ENCODE peak calls at places on chromosomes 7 and 10, in seven cellular contexts. T is PC-9, H is Peyer's patch, I is progenitor cell of endocrine pancreas, L is RWPE1, J is fibroblast of lung, V is upper lobe of right lung. C is an unnamed sample.

GRCh38 chr7:91869661-91870060 is 10.8 kb downstream of the MTERF1 start:
- DNase-seq in L (no peak), J (no peak), H (no peak), T (no peak), V (no peak), I (no peak), C (no peak)

GRCh38 chr7:55255501-55256445 is 109.4 kb upstream of the LANCL2 start:
- DNase-seq in T (peak), H (peak), I (peak), V (peak), J (peak), L (peak), C (no peak)

GRCh38 chr10:133390597-133391248 is 3.2 kb upstream of the MTG1 start:
- DNase-seq in I (no peak), V (peak), L (no peak), H (peak), T (no peak), J (no peak), C (no peak)

GRCh38 chr10:22344204-22344603 is 1.1 kb upstream of the SPAG6 start:
- DNase-seq in I (no peak), T (no peak), V (no peak), H (no peak), L (no peak), J (no peak), C (no peak)

GRCh38 chr7:144873316-144873845 is 37.5 kb upstream of the TPK1 start:
- DNase-seq in H (no peak), J (no peak), I (no peak), T (no peak), V (no peak), L (no peak), C (no peak)

GRCh38 chr10:125199261-125199660 is 38.9 kb upstream of the CTBP2 start:
- DNase-seq in J (no peak), L (no peak), T (no peak), V (no peak), H (no peak), I (no peak), C (no peak)

GRCh38 chr10:35400600-35401268 is 64.4 kb downstream of the CCNY start:
- DNase-seq in H (no peak), I (no peak), T (no peak), J (no peak), V (no peak), L (no peak), C (no peak)

GRCh38 chr7:102415685-102416225 is 17.6 kb upstream of the ORAI2 start:
- DNase-seq in V (no peak), J (no peak), L (no peak), T (no peak), H (peak), I (no peak), C (no peak)

GRCh38 chr10:93599778-93600177 is 1.3 kb downstream of the RBP4 start:
- DNase-seq in L (no peak), H (no peak), V (no peak), I (no peak), J (no peak), T (no peak), C (no peak)

GRCh38 chr7:30927040-30927439 is 15.4 kb downstream of the AQP1 start:
- DNase-seq in L (no peak), I (no peak), V (peak), H (peak), T (no peak), J (no peak), C (peak)

GRCh38 chr7:18770154-18770807 is 274.7 kb downstream of the HDAC9 start:
- DNase-seq in T (no peak), I (no peak), H (no peak), J (peak), L (peak), V (no peak), C (no peak)

GRCh38 chr7:126667742-126668366 is 584.9 kb downstream of the GRM8 start:
- DNase-seq in H (no peak), V (no peak), J (no peak), T (peak), I (no peak), L (no peak), C (no peak)

GRCh38 chr10:42935466-42935865 is 141.4 kb upstream of the RET start:
- DNase-seq in L (no peak), H (no peak), I (no peak), T (no peak), V (no peak), J (no peak), C (no peak)

GRCh38 chr7:98456851-98457250 is 56.0 kb upstream of the BAIAP2L1 start:
- DNase-seq in H (no peak), V (no peak), L (no peak), J (no peak), T (no peak), I (no peak), C (no peak)

GRCh38 chr10:26437637-26438461 is at the start of gene APBB1IP:
- DNase-seq in H (peak), V (peak), I (no peak), J (peak), L (no peak), T (no peak), C (no peak)

GRCh38 chr7:97733276-97734206 is 1.7 kb downstream of the TAC1 start:
- DNase-seq in I (no peak), L (no peak), V (no peak), J (no peak), T (no peak), H (no peak), C (no peak)

GRCh38 chr10:105252908-105253307 is 611.8 kb downstream of the SORCS3 start:
- DNase-seq in I (no peak), H (no peak), T (no peak), V (no peak), L (no peak), J (no peak), C (no peak)

GRCh38 chr7:4825081-4825480 is 36.7 kb downstream of the PAPOLB start:
- DNase-seq in T (no peak), H (no peak), J (no peak), L (no peak), V (no peak), I (no peak), C (peak)

GRCh38 chr10:72322280-72323058 is 32.2 kb downstream of the DNAJB12 start:
- DNase-seq in H (no peak), V (no peak), J (peak), I (no peak), L (peak), T (peak), C (no peak)

GRCh38 chr10:72802291-72803118 is 91.0 kb upstream of the OIT3 start:
- DNase-seq in J (peak), V (no peak), H (no peak), L (peak), T (no peak), I (no peak), C (no peak)

GRCh38 chr10:95183451-95184230 is 10.4 kb upstream of the ACSM6 start:
- DNase-seq in J (peak), L (peak), H (peak), I (peak), V (peak), T (no peak), C (peak)

GRCh38 chr7:23470290-23471089 is at the start of gene IGF2BP3:
- DNase-seq in H (no peak), J (peak), L (peak), V (no peak), T (peak), I (peak), C (no peak)

GRCh38 chr10:7260912-7261700 is 149.7 kb downstream of the SFMBT2 start:
- DNase-seq in T (no peak), I (no peak), H (no peak), V (no peak), L (peak), J (peak), C (no peak)

GRCh38 chr10:119395287-119396007 is 147.1 kb downstream of the RGS10 start:
- DNase-seq in V (no peak), I (no peak), H (peak), J (peak), L (no peak), T (no peak), C (no peak)

GRCh38 chr7:123485187-123485586 is 49.2 kb downstream of the IQUB start:
- DNase-seq in H (no peak), J (no peak), L (no peak), I (no peak), T (no peak), V (no peak), C (no peak)

GRCh38 chr10:122233857-122234348 is 37.2 kb upstream of the BTBD16 start:
- DNase-seq in J (no peak), L (no peak), T (no peak), V (no peak), H (no peak), I (no peak), C (no peak)

GRCh38 chr7:80532153-80532552 is 20.3 kb upstream of the GNAT3 start:
- DNase-seq in H (no peak), I (no peak), L (no peak), T (no peak), J (no peak), V (no peak), C (no peak)

GRCh38 chr10:73497623-73498022 is 1.8 kb upstream of the PPP3CB start:
- DNase-seq in J (no peak), V (no peak), L (no peak), T (no peak), H (no peak), I (no peak), C (no peak)

GRCh38 chr10:31318382-31318853 is 598 bp upstream of the ZEB1 start:
- DNase-seq in T (no peak), L (peak), I (no peak), V (no peak), J (peak), H (no peak), C (no peak)

GRCh38 chr10:131982185-131982756 is 548 bp upstream of the BNIP3 start:
- DNase-seq in J (no peak), L (no peak), V (no peak), I (no peak), H (no peak), T (no peak), C (no peak)

GRCh38 chr7:155864991-155865690 is 52.9 kb upstream of the SHH start:
- DNase-seq in J (no peak), L (no peak), I (no peak), V (no peak), T (no peak), H (no peak), C (peak)

GRCh38 chr10:90862908-90863514 is 5.2 kb upstream of the HTR7 start:
- DNase-seq in T (no peak), J (peak), I (no peak), L (peak), H (no peak), V (no peak), C (no peak)

GRCh38 chr7:35869810-35870209 is 69.0 kb downstream of the SEPTIN7 start:
- DNase-seq in T (no peak), V (no peak), J (peak), H (no peak), L (no peak), I (no peak), C (no peak)

GRCh38 chr10:56481521-56482091 is 120.5 kb upstream of the ZWINT start:
- DNase-seq in H (no peak), V (no peak), J (no peak), T (no peak), L (no peak), I (no peak), C (no peak)

GRCh38 chr7:156456032-156456431 is 184.5 kb upstream of the RNF32 start:
- DNase-seq in V (no peak), L (no peak), T (no peak), J (no peak), H (no peak), I (no peak), C (no peak)

GRCh38 chr10:11879387-11880168 is 56.4 kb downstream of the PROSER2 start:
- DNase-seq in J (no peak), I (no peak), T (no peak), H (no peak), V (no peak), L (no peak), C (no peak)

GRCh38 chr10:5199398-5199797 is 2.8 kb downstream of the AKR1C4 start:
- DNase-seq in H (no peak), L (no peak), J (no peak), T (no peak), V (no peak), I (no peak), C (no peak)

GRCh38 chr10:85790155-85790789 is 576.3 kb downstream of the GRID1 start:
- DNase-seq in V (no peak), L (no peak), H (no peak), I (no peak), T (no peak), J (no peak), C (peak)
- TF ChIP-seq CTCF in V (no peak), L (no peak), H (no peak), I (no peak), T (no peak), J (no peak), C (no peak)

GRCh38 chr7:44348300-44348699 is 22.9 kb upstream of the CAMK2B start:
- DNase-seq in I (no peak), J (no peak), H (no peak), L (no peak), V (no peak), T (no peak), C (no peak)
- TF ChIP-seq CTCF in I (peak), J (peak), H (no peak), L (no peak), V (no peak), T (peak), C (peak)

DNA sequence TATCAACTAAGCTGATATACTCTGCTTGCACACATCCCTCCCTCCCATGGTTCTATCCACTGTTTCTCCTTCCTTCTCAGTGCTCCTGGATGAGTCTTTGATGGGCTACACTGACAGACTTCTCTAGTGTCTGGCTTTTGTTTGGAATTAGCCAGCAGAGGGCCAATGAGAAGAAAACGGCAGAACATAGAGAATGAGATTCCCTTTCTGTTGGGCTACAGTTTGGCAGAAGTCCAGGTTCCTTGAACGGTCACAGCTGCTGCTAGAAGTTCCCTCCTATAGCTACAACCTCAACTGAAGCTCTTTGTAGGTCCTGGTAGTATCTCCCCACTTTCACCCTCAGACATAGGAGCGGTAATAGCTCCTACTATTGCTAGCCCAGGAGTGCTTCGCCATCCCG is 251.1 kb upstream of the LRRN3 start:
- DNase-seq in H (no peak), V (no peak), L (no peak), I (no peak), J (peak), T (no peak), C (no peak)
- TF ChIP-seq CTCF in H (no peak), V (peak), L (no peak), I (no peak), J (peak), T (no peak), C (peak)

GRCh38 chr7:32336726-32337125 is 153.5 kb downstream of the LSM5 start:
- DNase-seq in H (no peak), L (peak), T (no peak), I (no peak), V (no peak), J (no peak), C (no peak)
- TF ChIP-seq CTCF in H (no peak), L (no peak), T (no peak), I (no peak), V (no peak), J (no peak), C (no peak)

C was measured in chondrocyte.